ENCODE peak calls at places on chromosomes 12 and 14, in eight cellular contexts. A is CD8-positive, alpha-beta T cell; W is fibroblast of lung; T is naive thymus-derived CD8-positive, alpha-beta T cell; R is substantia nigra; G is endothelial cell; F is stimulated activated CD8-positive, alpha-beta memory T cell treated with anti-CD3 and anti-CD28 coated beads, Interleukin-7, amount 100 ng/mL, for 1 hour; L is neuronal stem cell. N is an unnamed sample.

GRCh38 chr14:99940064-99940463 is 125.2 kb upstream of the EVL start:
- DNase-seq in R (no peak), L (no peak), A (no peak), G (no peak), F (no peak), W (no peak), T (no peak), N (no peak)

GRCh38 chr14:38209572-38210159 is 2.0 kb downstream of the SSTR1 start:
- DNase-seq in A (no peak), R (no peak), G (no peak), L (no peak), F (no peak), W (peak; percentile 11), T (no peak), N (no peak)

GRCh38 chr12:113201187-113202177 is 16.0 kb downstream of the RITA1 start:
- DNase-seq in R (no peak), L (no peak), G (no peak), A (no peak), W (no peak), T (no peak), F (no peak), N (no peak)

GRCh38 chr14:22515961-22516360 is 73.1 kb downstream of the DAD1 start:
- DNase-seq in A (no peak), G (no peak), R (no peak), L (no peak), W (no peak), F (no peak), T (no peak), N (no peak)

GRCh38 chr12:71517145-71517846 is 77.7 kb downstream of the LGR5 start:
- DNase-seq in T (no peak), W (no peak), G (no peak), L (no peak), A (no peak), R (no peak), F (no peak), N (no peak)

GRCh38 chr12:10966314-10966713 is 20.4 kb downstream of the TAS2R50 start:
- DNase-seq in A (no peak), W (no peak), T (no peak), L (no peak), G (no peak), F (no peak), R (no peak), N (no peak)

GRCh38 chr12:126425264-126425663 is 1360.0 kb downstream of the AACS start:
- DNase-seq in W (peak; percentile 55), L (no peak), G (no peak), T (no peak), R (no peak), F (no peak), A (no peak), N (no peak)

GRCh38 chr12:78062781-78063180 is 232.1 kb downstream of the NAV3 start:
- DNase-seq in A (no peak), R (no peak), G (no peak), L (no peak), T (no peak), W (peak; percentile 84), F (no peak), N (no peak)

GRCh38 chr12:52307836-52308806 is 13.1 kb downstream of the KRT83 start:
- DNase-seq in R (no peak), A (no peak), W (peak; percentile 58), T (no peak), L (peak; percentile 64), G (peak; percentile 71), F (peak; percentile 12), N (peak; percentile 71)

GRCh38 chr14:92475451-92476187 is 38.0 kb upstream of the RIN3 start:
- DNase-seq in F (no peak), T (no peak), W (no peak), G (no peak), L (no peak), R (no peak), A (no peak), N (peak; percentile 96)

GRCh38 chr14:42633504-42634095 is 1026.9 kb downstream of the LRFN5 start:
- DNase-seq in L (no peak), A (no peak), T (no peak), W (no peak), G (no peak), F (no peak), R (no peak), N (no peak)

GRCh38 chr12:103077108-103077773 is 119.8 kb downstream of the ASCL1 start:
- DNase-seq in A (no peak), L (no peak), T (no peak), R (no peak), F (no peak), G (no peak), W (no peak), N (no peak)

GRCh38 chr14:81406863-81407262 is 6.7 kb upstream of the STON2 start:
- DNase-seq in T (no peak), G (no peak), A (no peak), W (peak; percentile 74), L (no peak), F (no peak), R (no peak), N (no peak)

GRCh38 chr12:51262758-51263177 is 7.4 kb downstream of the SMAGP start:
- DNase-seq in F (no peak), G (peak; percentile 45), T (no peak), W (peak; percentile 54), L (no peak), A (no peak), R (no peak), N (peak; percentile 72)

GRCh38 chr12:113853491-113853890 is 112.6 kb downstream of the RBM19 start:
- DNase-seq in R (no peak), A (no peak), T (no peak), F (no peak), L (no peak), G (no peak), W (no peak), N (no peak)

GRCh38 chr12:22409071-22409951 is 74.8 kb upstream of the ST8SIA1 start:
- DNase-seq in W (no peak), F (peak; percentile 22), T (peak; percentile 4), R (no peak), L (no peak), A (peak; percentile 19), G (no peak), N (no peak)

GRCh38 chr12:532908-533565 is 73.3 kb downstream of the B4GALNT3 start:
- DNase-seq in W (peak; percentile 69), F (no peak), L (no peak), G (no peak), A (no peak), T (no peak), R (no peak), N (no peak)

GRCh38 chr14:49972840-49973239 is 80.0 kb downstream of the ARF6 start:
- DNase-seq in W (peak; percentile 94), F (no peak), R (no peak), T (peak; percentile 21), G (no peak), A (no peak), L (no peak), N (no peak)

GRCh38 chr14:65421201-65421981 is 8.9 kb downstream of the FUT8 start:
- DNase-seq in L (no peak), R (no peak), F (no peak), T (no peak), W (peak; percentile 91), A (no peak), G (no peak), N (no peak)

GRCh38 chr14:33682746-33683145 is 268.1 kb downstream of the EGLN3 start:
- DNase-seq in F (no peak), T (no peak), L (no peak), W (peak; percentile 96), R (peak; percentile 4), A (no peak), G (no peak), N (no peak)

GRCh38 chr12:43979450-43979849 is 143.6 kb downstream of the TMEM117 start:
- DNase-seq in F (no peak), G (no peak), A (no peak), L (no peak), W (no peak), R (no peak), T (no peak), N (no peak)

GRCh38 chr14:49549881-49550280 is 36.3 kb downstream of the RPS29 start:
- DNase-seq in R (no peak), A (no peak), G (no peak), F (no peak), W (peak; percentile 32), L (no peak), T (no peak), N (no peak)

GRCh38 chr12:58323676-58324075 is 382.3 kb downstream of the ATP23 start:
- DNase-seq in W (no peak), R (no peak), G (no peak), F (no peak), L (no peak), T (no peak), A (no peak), N (no peak)